ENCODE peak calls at places on chromosomes 12 and 14, in nine cellular contexts. I is choroid plexus epithelial cell; W is pons; J is kidney tubule cell; F is stimulated activated CD8-positive, alpha-beta memory T cell treated with anti-CD3 and anti-CD28 coated beads, Interleukin-4, amount 100 ng/mL, for 1 hour; S is heart left ventricle; T is left cardiac atrium; V is NCI-H345; H is fibroblast of mammary gland. N is an unnamed sample.

GRCh38 chr12:78229491-78230209 is 399.0 kb downstream of the NAV3 start:
- DNase-seq in I (peak), W (no peak), J (peak), F (no peak), S (no peak), T (no peak), V (peak), H (peak), N (peak)

GRCh38 chr14:26191123-26191522 is 406.7 kb downstream of the NOVA1 start:
- DNase-seq in I (peak), W (no peak), J (no peak), F (no peak), S (no peak), T (no peak), V (no peak), H (peak), N (peak)

GRCh38 chr14:91745329-91745728 is 13.4 kb upstream of the CATSPERB start:
- DNase-seq in I (peak), W (no peak), J (no peak), F (no peak), S (no peak), T (no peak), V (no peak), H (peak), N (no peak)

GRCh38 chr12:5220835-5221234 is 177.2 kb downstream of the KCNA5 start:
- DNase-seq in I (no peak), W (no peak), J (peak), F (no peak), S (no peak), T (no peak), V (no peak), H (no peak), N (no peak)

GRCh38 chr14:106679776-106680175 is 1153.4 kb downstream of the TMEM121 start:
- DNase-seq in I (no peak), W (no peak), J (no peak), F (no peak), S (no peak), T (no peak), V (no peak), H (no peak), N (peak)

GRCh38 chr14:23430733-23431105 is 4.7 kb downstream of the MYH7 start:
- DNase-seq in I (peak), W (peak), J (peak), F (no peak), S (peak), T (no peak), V (no peak), H (peak), N (peak)

GRCh38 chr12:119601877-119602536 is 8.4 kb downstream of the TMEM233 start:
- DNase-seq in I (no peak), W (no peak), J (peak), F (no peak), S (no peak), T (no peak), V (no peak), H (no peak), N (no peak)

GRCh38 chr14:53531730-53532129 is 378.6 kb upstream of the DDHD1 start:
- DNase-seq in I (no peak), W (no peak), J (no peak), F (no peak), S (no peak), T (no peak), V (no peak), H (no peak), N (no peak)

GRCh38 chr12:78421011-78421410 is 443.6 kb upstream of the SYT1 start:
- DNase-seq in I (no peak), W (no peak), J (no peak), F (no peak), S (no peak), T (no peak), V (no peak), H (no peak), N (no peak)

GRCh38 chr14:69044965-69045555 is 66.0 kb upstream of the ACTN1 start:
- DNase-seq in I (peak), W (no peak), J (peak), F (no peak), S (peak), T (peak), V (no peak), H (peak), N (no peak)

GRCh38 chr14:79036506-79036905 is 866.3 kb downstream of the NRXN3 start:
- DNase-seq in I (no peak), W (no peak), J (no peak), F (no peak), S (no peak), T (no peak), V (no peak), H (no peak), N (no peak)

N was measured in A673.